ENCODE peak calls at places on chromosomes 5 and 9, in nine cellular contexts. X is GM12865, U is HL-60, S is H1, B is natural killer cell, G is stomach, W is Calu3, Z is endodermal cell, I is sigmoid colon. K is an unnamed sample.

GRCh38 chr5:173781826-173782670 is 106.1 kb upstream of the CPEB4 start:
- DNase-seq in X (peak; percentile 48), U (peak; percentile 60), S (no peak), B (peak; percentile 23), G (peak; percentile 77), W (peak; percentile 64), Z (no peak), I (peak; percentile 90), K (peak; percentile 92)

GRCh38 chr5:153592081-153592480 is 101.6 kb downstream of the GRIA1 start:
- DNase-seq in X (no peak), U (no peak), S (no peak), B (no peak), G (no peak), W (no peak), Z (no peak), I (no peak), K (no peak)

GRCh38 chr9:127741831-127742434 is 6.8 kb upstream of the TOR2A start:
- DNase-seq in X (no peak), U (no peak), S (peak; percentile 67), B (no peak), G (peak; percentile 62), W (no peak), Z (peak; percentile 99), I (no peak), K (peak; percentile 68)

GRCh38 chr9:132824151-132824550 is 53.9 kb downstream of the AK8 start:
- DNase-seq in X (no peak), U (no peak), S (no peak), B (no peak), G (no peak), W (no peak), Z (no peak), I (peak; percentile 38), K (peak; percentile 56)

GRCh38 chr5:73122875-73123810 is 2.8 kb downstream of the TMEM171 start:
- DNase-seq in X (peak; percentile 30), U (no peak), S (no peak), B (no peak), G (no peak), W (no peak), Z (peak; percentile 70), I (no peak), K (no peak)

GRCh38 chr9:117772960-117773359 is 68.8 kb downstream of the TLR4 start:
- DNase-seq in X (no peak), U (no peak), S (no peak), B (no peak), G (no peak), W (no peak), Z (no peak), I (no peak), K (no peak)

GRCh38 chr9:18911714-18912342 is 121.2 kb downstream of the SAXO1 start:
- DNase-seq in X (no peak), U (no peak), S (no peak), B (no peak), G (no peak), W (no peak), Z (peak; percentile 64), I (no peak), K (peak; percentile 39)

GRCh38 chr5:127001621-127002296 is 28.6 kb downstream of the MARCHF3 start:
- DNase-seq in X (no peak), U (no peak), S (no peak), B (no peak), G (no peak), W (no peak), Z (no peak), I (no peak), K (no peak)

GRCh38 chr5:137148128-137148527 is 351.0 kb downstream of the SPOCK1 start:
- DNase-seq in X (no peak), U (no peak), S (no peak), B (no peak), G (no peak), W (no peak), Z (no peak), I (no peak), K (no peak)

GRCh38 chr5:161921781-161922180 is 73.9 kb downstream of the GABRA1 start:
- DNase-seq in X (no peak), U (no peak), S (no peak), B (no peak), G (no peak), W (no peak), Z (no peak), I (no peak), K (no peak)

GRCh38 chr5:54719384-54720306 is 202.1 kb downstream of the SNX18 start:
- DNase-seq in X (no peak), U (no peak), S (peak; percentile 38), B (no peak), G (peak; percentile 53), W (no peak), Z (peak; percentile 97), I (no peak), K (no peak)

GRCh38 chr9:134632329-134632728 is 9.3 kb upstream of the COL5A1 start:
- DNase-seq in X (no peak), U (no peak), S (no peak), B (no peak), G (no peak), W (no peak), Z (peak; percentile 25), I (peak; percentile 32), K (no peak)

GRCh38 chr5:32942225-32942989 is 231.3 kb downstream of the NPR3 start:
- DNase-seq in X (peak; percentile 66), U (no peak), S (no peak), B (no peak), G (no peak), W (peak; percentile 54), Z (peak; percentile 74), I (no peak), K (no peak)

GRCh38 chr5:19975795-19976194 is 12.2 kb downstream of the CDH18 start:
- DNase-seq in X (no peak), U (no peak), S (no peak), B (no peak), G (no peak), W (no peak), Z (no peak), I (no peak), K (no peak)

GRCh38 chr5:60677831-60678664 is 21.9 kb downstream of the DEPDC1B start:
- DNase-seq in X (peak; percentile 54), U (no peak), S (no peak), B (no peak), G (peak; percentile 37), W (no peak), Z (no peak), I (no peak), K (no peak)

GRCh38 chr5:90612930-90613329 is 54.3 kb downstream of the ADGRV1 start:
- DNase-seq in X (peak; percentile 78), U (no peak), S (no peak), B (no peak), G (no peak), W (no peak), Z (no peak), I (no peak), K (no peak)

DNA sequence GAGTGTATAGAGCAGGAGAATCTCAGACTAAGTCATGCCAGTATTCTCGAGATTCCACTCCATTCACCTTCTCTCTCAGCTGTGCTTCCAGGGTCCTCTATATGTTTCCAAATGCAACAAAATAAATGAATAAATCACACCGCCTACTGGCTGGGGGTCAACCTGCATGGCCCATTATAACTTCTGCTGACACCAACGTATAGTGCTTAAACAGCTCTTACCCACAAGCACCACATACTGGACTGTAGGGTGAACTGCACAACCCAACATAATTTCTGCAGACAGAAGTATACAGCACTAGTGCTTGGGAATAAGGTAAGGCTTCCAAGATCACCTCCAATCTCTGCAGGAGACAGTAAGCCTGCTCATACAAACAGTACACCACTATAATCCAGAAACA is 33.1 kb upstream of the HTR4 start:
- DNase-seq in X (peak; percentile 66), U (peak; percentile 7), S (peak; percentile 23), B (no peak), G (no peak), W (peak; percentile 42), Z (peak; percentile 81), I (no peak), K (no peak)
- TF ChIP-seq CTCF in X (peak; percentile 53), U (peak; percentile 34), S (peak; percentile 35), B (no peak), G (no peak), W (peak; percentile 73), Z (peak; percentile 91), I (no peak), K (no peak)

GRCh38 chr9:90307177-90307833 is 335.3 kb downstream of the DIRAS2 start:
- DNase-seq in X (no peak), U (no peak), S (no peak), B (no peak), G (no peak), W (no peak), Z (no peak), I (no peak), K (no peak)
- TF ChIP-seq CTCF in X (no peak), U (no peak), S (no peak), B (no peak), G (no peak), W (no peak), Z (no peak), I (no peak), K (no peak)

GRCh38 chr9:107481035-107481434 is 8.5 kb downstream of the KLF4 start:
- DNase-seq in X (no peak), U (no peak), S (no peak), B (no peak), G (no peak), W (no peak), Z (no peak), I (no peak), K (no peak)
- TF ChIP-seq CTCF in X (no peak), U (no peak), S (no peak), B (no peak), G (no peak), W (no peak), Z (no peak), I (no peak), K (no peak)

GRCh38 chr9:82108474-82108873 is 119.9 kb downstream of the SPATA31D1 start:
- DNase-seq in X (no peak), U (no peak), S (no peak), B (no peak), G (no peak), W (no peak), Z (no peak), I (no peak), K (no peak)

GRCh38 chr9:82104252-82104651 is 115.7 kb downstream of the SPATA31D1 start:
- DNase-seq in X (no peak), U (no peak), S (no peak), B (no peak), G (no peak), W (no peak), Z (no peak), I (no peak), K (no peak)

GRCh38 chr9:82108881-82109280 is 120.3 kb downstream of the SPATA31D1 start:
- DNase-seq in X (no peak), U (no peak), S (no peak), B (no peak), G (no peak), W (no peak), Z (no peak), I (no peak), K (no peak)

GRCh38 chr9:82106536-82106935 is 118.0 kb downstream of the SPATA31D1 start:
- DNase-seq in X (no peak), U (no peak), S (no peak), B (no peak), G (no peak), W (no peak), Z (no peak), I (no peak), K (no peak)

DNA sequence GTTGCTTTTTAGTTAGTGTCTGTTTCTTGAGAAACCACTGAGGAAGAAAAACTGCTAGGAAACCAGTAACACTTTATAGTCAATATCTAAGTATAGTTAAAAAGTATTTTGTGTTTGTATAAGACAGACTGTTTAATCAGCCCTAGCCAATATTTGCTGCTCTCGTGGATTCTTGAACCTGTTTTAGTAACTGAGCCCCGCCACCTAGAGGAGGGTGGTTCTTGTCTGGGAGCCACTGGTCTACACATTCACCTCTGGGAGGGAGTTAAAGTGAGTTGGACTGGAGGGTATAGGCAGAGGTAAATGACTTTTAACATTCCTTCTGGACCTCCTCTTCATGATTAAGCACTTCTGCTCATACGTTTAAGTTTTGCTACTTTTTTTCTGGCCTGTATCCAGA is 117.2 kb downstream of the SPATA31D1 start:
- DNase-seq in X (peak; percentile 3), U (no peak), S (no peak), B (no peak), G (peak; percentile 57), W (no peak), Z (peak; percentile 54), I (no peak), K (no peak)
- TF ChIP-seq CTCF in X (no peak), U (no peak), S (no peak), B (no peak), G (no peak), W (no peak), Z (peak; percentile 56), I (no peak), K (no peak)

K was measured in lower leg skin.